ENCODE peak calls at places on chromosome 22, in six cellular contexts. E is H1, D is mesenchymal stem cell, U is IMR-90, C is neuronal stem cell, G is H9. Y is an unnamed sample.

GRCh38 chr22:44067033-44067432 is 42.9 kb downstream of the PARVB start:
- DNase-seq in C (no peak), G (no peak), E (no peak), D (no peak), U (no peak), Y (no peak)

GRCh38 chr22:41880653-41881052 is 34.2 kb downstream of the SHISA8 start:
- DNase-seq in D (no peak), G (no peak), C (no peak), E (no peak), U (no peak), Y (no peak)

GRCh38 chr22:44392446-44392921 is 79.7 kb upstream of the SHISAL1 start:
- DNase-seq in E (no peak), D (no peak), G (peak), C (no peak), U (peak), Y (no peak)

GRCh38 chr22:48899523-48900326 is 927.9 kb downstream of the BRD1 start:
- DNase-seq in C (no peak), G (peak), D (no peak), E (no peak), U (no peak), Y (no peak)

GRCh38 chr22:31230871-31231621 is 18.9 kb downstream of the LIMK2 start:
- DNase-seq in G (no peak), D (peak), U (peak), E (no peak), C (no peak), Y (peak)

GRCh38 chr22:22376352-22376706 is 131.7 kb downstream of the VPREB1 start:
- DNase-seq in U (no peak), E (no peak), G (no peak), D (no peak), C (no peak), Y (no peak)

GRCh38 chr22:32836286-32836859 is 34.9 kb downstream of the TIMP3 start:
- DNase-seq in C (no peak), E (no peak), G (no peak), U (peak), D (no peak), Y (no peak)

GRCh38 chr22:32177221-32177765 is 18.2 kb upstream of the C22orf42 start:
- DNase-seq in G (no peak), U (no peak), C (no peak), D (no peak), E (no peak), Y (no peak)

GRCh38 chr22:33492210-33492651 is 428.0 kb downstream of the LARGE1 start:
- DNase-seq in D (peak), E (no peak), U (no peak), C (no peak), G (no peak), Y (no peak)

GRCh38 chr22:48431014-48431413 is 1396.7 kb downstream of the BRD1 start:
- DNase-seq in D (no peak), G (no peak), C (no peak), E (no peak), U (no peak), Y (no peak)

GRCh38 chr22:17847360-17848078 is 73.2 kb upstream of the BID start:
- DNase-seq in E (no peak), C (no peak), G (no peak), D (no peak), U (no peak), Y (peak)

GRCh38 chr22:29744902-29745301 is 21.9 kb downstream of the ZMAT5 start:
- DNase-seq in D (peak), C (no peak), G (no peak), U (peak), E (no peak), Y (no peak)

GRCh38 chr22:30253205-30253852 is 6.8 kb upstream of the LIF start:
- DNase-seq in E (no peak), U (peak), D (no peak), C (no peak), G (no peak), Y (no peak)

GRCh38 chr22:30705710-30706651 is 11.3 kb downstream of the OSBP2 start:
- DNase-seq in C (no peak), U (peak), D (no peak), E (no peak), G (no peak), Y (no peak)

GRCh38 chr22:31363885-31364284 is 17.7 kb upstream of the PATZ1 start:
- DNase-seq in E (no peak), C (no peak), D (no peak), G (no peak), U (no peak), Y (no peak)

GRCh38 chr22:20999350-21000214 is 2.3 kb downstream of the THAP7 start:
- DNase-seq in U (no peak), E (no peak), G (no peak), D (no peak), C (no peak), Y (no peak)

GRCh38 chr22:41540006-41540315 is 4.3 kb downstream of the POLR3H start:
- DNase-seq in E (no peak), C (no peak), U (no peak), D (no peak), G (no peak), Y (no peak)

GRCh38 chr22:41828516-41828915 is 4.4 kb upstream of the SREBF2 start:
- DNase-seq in C (no peak), G (no peak), E (no peak), D (no peak), U (no peak), Y (no peak)

GRCh38 chr22:17213976-17214375 is 5.3 kb downstream of the ADA2 start:
- DNase-seq in D (no peak), C (no peak), U (peak), G (peak), E (no peak), Y (no peak)

GRCh38 chr22:41531422-41531727 is 12.9 kb downstream of the POLR3H start:
- DNase-seq in C (no peak), D (no peak), U (no peak), G (no peak), E (no peak), Y (no peak)

GRCh38 chr22:29470159-29470855 is 9.7 kb upstream of the NEFH start:
- DNase-seq in U (peak), G (peak), D (peak), E (peak), C (peak), Y (peak)

GRCh38 chr22:27370281-27370680 is 431.3 kb downstream of the MN1 start:
- DNase-seq in E (no peak), G (no peak), C (no peak), U (no peak), D (peak), Y (no peak)

GRCh38 chr22:41919357-41920224 is 4.7 kb upstream of the SHISA8 start:
- DNase-seq in E (peak), G (peak), U (peak), C (no peak), D (peak), Y (peak)

GRCh38 chr22:48695251-48695650 is 1132.4 kb downstream of the BRD1 start:
- DNase-seq in G (no peak), D (no peak), U (no peak), E (no peak), C (no peak), Y (no peak)

GRCh38 chr22:19291580-19292261 is at the start of gene CLTCL1:
- DNase-seq in U (peak), C (peak), G (peak), E (peak), D (peak), Y (peak)

GRCh38 chr22:30381250-30381649 is 6.0 kb downstream of the RNF215 start:
- DNase-seq in E (no peak), D (no peak), G (no peak), C (no peak), U (no peak), Y (no peak)

GRCh38 chr22:17988800-17989513 is 35.4 kb downstream of the MICAL3 start:
- DNase-seq in E (no peak), C (no peak), D (no peak), U (no peak), G (no peak), Y (peak)

GRCh38 chr22:17773606-17774205 is 563 bp downstream of the BID start:
- DNase-seq in G (peak), E (no peak), C (peak), U (peak), D (peak), Y (no peak)

GRCh38 chr22:28440517-28441366 is 238.9 kb downstream of the TTC28 start:
- DNase-seq in E (no peak), U (peak), D (peak), C (no peak), G (no peak), Y (no peak)

GRCh38 chr22:30187726-30188407 is 58.7 kb downstream of the LIF start:
- DNase-seq in G (no peak), C (no peak), U (peak), E (no peak), D (peak), Y (no peak)

GRCh38 chr22:19759459-19759993 is 1.1 kb upstream of the TBX1 start:
- DNase-seq in D (no peak), E (no peak), C (no peak), G (peak), U (no peak), Y (no peak)

GRCh38 chr22:47013861-47014635 is 251.6 kb downstream of the TBC1D22A start:
- DNase-seq in C (no peak), E (no peak), U (no peak), G (no peak), D (no peak), Y (no peak)

GRCh38 chr22:42344391-42344861 is 74.0 kb upstream of the TCF20 start:
- DNase-seq in G (peak), C (no peak), U (no peak), D (no peak), E (no peak), Y (no peak)

GRCh38 chr22:39362271-39362670 is 12.5 kb downstream of the SYNGR1 start:
- DNase-seq in U (no peak), D (no peak), E (no peak), G (peak), C (no peak), Y (no peak)
- H3K4ac ChIP-seq in U (no peak), D (no peak), E (peak), G (no peak), C (no peak), Y (peak)

GRCh38 chr22:39297490-39298193 is 21.8 kb downstream of the RPL3 start:
- DNase-seq in G (no peak), C (no peak), D (peak), E (no peak), U (no peak), Y (peak)
- H3K14ac ChIP-seq in G (no peak), C (no peak), D (no peak), E (no peak), U (no peak), Y (peak)

GRCh38 chr22:49916851-49917250 is 1.4 kb downstream of the ALG12 start:
- DNase-seq in C (no peak), D (no peak), G (no peak), U (no peak), E (no peak), Y (no peak)

GRCh38 chr22:49915610-49916009 is 2.6 kb downstream of the ALG12 start:
- DNase-seq in D (no peak), U (no peak), E (no peak), G (no peak), C (no peak), Y (no peak)

GRCh38 chr22:49918911-49919881 is 762 bp downstream of the CRELD2 start:
- DNase-seq in E (no peak), G (no peak), U (no peak), C (no peak), D (no peak), Y (no peak)

GRCh38 chr22:49920859-49921258 is 2.4 kb downstream of the CRELD2 start:
- DNase-seq in E (no peak), C (no peak), D (no peak), G (no peak), U (no peak), Y (no peak)

GRCh38 chr22:49917997-49918910 is at the start of the genes ALG12 and CRELD2:
- DNase-seq in G (peak), C (peak), E (peak), U (peak), D (peak), Y (peak)
- H3K4ac ChIP-seq in G (no peak), C (no peak), E (no peak), U (peak), D (peak), Y (peak)

DNA sequence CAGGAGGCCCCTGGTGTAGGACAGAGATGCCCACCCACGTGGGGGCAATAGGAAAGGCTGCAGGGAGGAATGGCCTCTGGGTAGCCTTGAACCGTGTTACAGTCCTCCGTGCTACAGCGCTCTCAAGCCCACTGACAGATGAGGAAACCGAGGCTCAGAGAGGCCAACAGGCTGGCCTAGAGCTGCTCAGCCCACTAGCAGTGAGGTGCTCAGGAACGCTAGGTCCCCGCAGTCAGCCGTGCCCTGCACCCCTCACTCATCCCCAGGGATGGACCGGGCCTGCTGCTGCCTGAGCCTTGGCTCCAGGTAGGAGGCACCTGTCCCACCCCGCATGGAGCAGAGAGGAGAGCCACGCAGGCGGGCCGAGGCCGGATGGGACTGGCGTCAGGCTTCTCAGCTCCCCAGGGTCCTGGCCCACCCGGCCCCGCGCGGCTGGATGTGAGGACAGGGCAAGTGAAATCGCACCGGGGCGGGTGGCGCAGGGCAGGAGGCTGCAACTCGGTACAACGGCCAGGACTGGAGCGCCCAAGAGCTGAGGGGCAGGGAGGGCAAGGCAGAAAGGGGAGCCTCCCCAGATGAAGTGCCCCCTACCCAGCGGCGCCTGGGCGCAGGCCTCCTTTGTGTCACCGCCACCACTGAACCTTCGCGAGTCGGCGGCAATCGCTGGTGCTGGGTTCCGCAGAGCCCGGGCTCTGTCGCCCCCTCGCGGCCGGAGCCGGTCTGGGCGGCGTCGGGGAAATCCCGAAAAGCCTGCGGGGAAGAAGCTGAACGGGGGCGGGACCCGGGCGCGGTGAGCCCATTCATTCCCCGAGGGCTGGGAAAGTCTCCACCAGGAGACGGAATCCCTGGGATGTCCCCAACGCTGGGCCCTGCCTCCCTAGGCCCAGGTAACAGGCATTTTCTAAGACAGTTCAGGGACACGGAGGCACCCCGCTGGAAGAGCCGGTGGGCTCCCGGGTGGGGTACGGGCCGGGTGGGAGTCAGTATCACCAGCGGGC is 8.4 kb upstream of the SLC2A11 start:
- DNase-seq in D (peak), E (peak), C (peak), U (peak), G (peak), Y (peak)
- H3K14ac ChIP-seq in D (no peak), E (no peak), C (peak), U (no peak), G (peak), Y (peak)

GRCh38 chr22:24986816-24987215 is 34.3 kb downstream of the KIAA1671 start:
- DNase-seq in E (no peak), C (no peak), D (no peak), G (no peak), U (no peak), Y (no peak)

GRCh38 chr22:24984122-24984521 is 31.6 kb downstream of the KIAA1671 start:
- DNase-seq in U (no peak), C (no peak), G (no peak), E (no peak), D (no peak), Y (no peak)

GRCh38 chr22:24989135-24989534 is 36.6 kb downstream of the KIAA1671 start:
- DNase-seq in U (no peak), E (no peak), C (no peak), G (no peak), D (no peak), Y (no peak)

GRCh38 chr22:24983151-24983550 is 30.6 kb downstream of the KIAA1671 start:
- DNase-seq in U (no peak), G (no peak), C (no peak), E (no peak), D (no peak), Y (no peak)

DNA sequence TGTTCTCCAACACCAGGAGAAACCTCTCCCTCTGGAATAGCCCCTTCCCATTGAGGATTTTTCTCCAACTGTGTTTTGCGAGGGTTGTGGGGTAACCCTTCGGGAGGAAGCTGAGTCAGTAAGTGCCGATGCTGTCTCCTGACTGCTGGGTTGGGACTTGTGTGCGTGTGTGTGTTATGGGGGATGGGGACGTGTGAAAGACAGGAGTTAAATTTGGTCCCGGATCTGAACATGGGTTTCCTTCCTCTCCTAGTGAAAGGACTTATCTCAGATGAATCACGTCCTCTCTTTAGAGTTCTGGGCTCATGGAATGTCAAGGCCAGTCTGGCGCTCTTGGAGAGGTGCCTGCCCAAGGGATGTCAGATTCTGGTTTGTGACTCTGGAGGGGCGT is 33.3 kb downstream of the KIAA1671 start:
- DNase-seq in D (peak), U (peak), G (no peak), C (no peak), E (no peak), Y (no peak)
- H3K4ac ChIP-seq in D (peak), U (no peak), G (no peak), C (no peak), E (peak), Y (no peak)

GRCh38 chr22:23775779-23776375 is 3.2 kb downstream of the MMP11 start:
- DNase-seq in U (no peak), D (no peak), C (no peak), E (no peak), G (no peak), Y (no peak)
- H3K14ac ChIP-seq in U (no peak), D (no peak), C (no peak), E (no peak), G (no peak), Y (no peak)

GRCh38 chr22:37893583-37893983 is 12.5 kb upstream of the MICALL1 start:
- DNase-seq in D (no peak), G (no peak), C (no peak), U (no peak), E (no peak), Y (no peak)

GRCh38 chr22:37892566-37893338 is 13.3 kb upstream of the MICALL1 start:
- DNase-seq in U (no peak), C (no peak), D (no peak), E (no peak), G (no peak), Y (no peak)

GRCh38 chr22:37884420-37884819 is 21.7 kb upstream of the MICALL1 start:
- DNase-seq in C (no peak), D (no peak), G (no peak), E (no peak), U (peak), Y (no peak)

GRCh38 chr22:37891926-37892325 is 14.2 kb upstream of the MICALL1 start:
- DNase-seq in E (no peak), G (no peak), C (no peak), U (no peak), D (no peak), Y (no peak)

GRCh38 chr22:37887610-37888378 is 18.3 kb upstream of the MICALL1 start:
- DNase-seq in E (no peak), D (peak), G (peak), C (no peak), U (peak), Y (peak)
- H3K4ac ChIP-seq in E (no peak), D (no peak), G (no peak), C (no peak), U (peak), Y (no peak)

GRCh38 chr22:40476341-40476740 is 105.9 kb downstream of the SGSM3 start:
- DNase-seq in E (no peak), U (no peak), D (no peak), C (no peak), G (no peak), Y (peak)
- H3K14ac ChIP-seq in E (no peak), U (no peak), D (no peak), C (no peak), G (no peak), Y (no peak)

GRCh38 chr22:37751449-37752188 is 54.8 kb downstream of the TRIOBP start:
- DNase-seq in D (no peak), E (no peak), U (no peak), G (no peak), C (no peak), Y (no peak)
- H3K4ac ChIP-seq in D (peak), E (no peak), U (peak), G (no peak), C (no peak), Y (peak)

GRCh38 chr22:25900880-25901279 is 158.9 kb downstream of the MYO18B start:
- DNase-seq in D (no peak), C (no peak), U (no peak), E (no peak), G (no peak), Y (no peak)

GRCh38 chr22:25899566-25899965 is 157.6 kb downstream of the MYO18B start:
- DNase-seq in G (no peak), C (no peak), U (no peak), E (no peak), D (no peak), Y (no peak)

GRCh38 chr22:25896592-25896991 is 154.6 kb downstream of the MYO18B start:
- DNase-seq in D (no peak), G (no peak), C (no peak), U (no peak), E (no peak), Y (no peak)

GRCh38 chr22:25900390-25900789 is 158.4 kb downstream of the MYO18B start:
- DNase-seq in G (no peak), E (no peak), U (no peak), C (no peak), D (no peak), Y (no peak)

GRCh38 chr22:25898707-25899365 is 156.8 kb downstream of the MYO18B start:
- DNase-seq in E (peak), U (no peak), G (peak), D (no peak), C (peak), Y (no peak)
- H3K14ac ChIP-seq in E (no peak), U (no peak), G (no peak), D (no peak), C (no peak), Y (no peak)

Y was measured in trophoblast cell.